ENCODE peak calls at places on chromosome 3, in eight cellular contexts. Y, A, J, B, L, H, T and N are unnamed samples.

GRCh38 chr3:195221015-195221853 is 49.7 kb downstream of the XXYLT1 start:
- DNase-seq in B (no peak), L (no peak), T (no peak), A (no peak), H (peak; percentile 88), Y (no peak), J (no peak), N (no peak)

GRCh38 chr3:25567390-25567789 is 97.3 kb downstream of the TOP2B start:
- DNase-seq in A (no peak), H (no peak), Y (no peak), L (no peak), B (no peak), J (no peak), T (no peak), N (peak; percentile 41)

GRCh38 chr3:99579246-99579645 is 59.1 kb upstream of the COL8A1 start:
- DNase-seq in J (peak; percentile 67), Y (no peak), L (no peak), B (no peak), H (no peak), T (no peak), A (no peak), N (peak; percentile 44)

GRCh38 chr3:16923112-16923511 is 38.4 kb downstream of the PLCL2 start:
- DNase-seq in T (no peak), B (no peak), J (no peak), Y (no peak), L (no peak), H (no peak), A (no peak), N (no peak)

GRCh38 chr3:157088133-157088488 is 71.8 kb downstream of the CCNL1 start:
- DNase-seq in J (no peak), T (no peak), L (no peak), A (no peak), Y (no peak), H (no peak), B (no peak), N (no peak)

GRCh38 chr3:44969170-44969569 is 6.8 kb downstream of the ZDHHC3 start:
- DNase-seq in Y (no peak), A (no peak), H (no peak), L (no peak), T (no peak), J (no peak), B (no peak), N (no peak)

GRCh38 chr3:150146891-150147761 is 176.4 kb upstream of the PFN2 start:
- DNase-seq in L (no peak), Y (peak; percentile 4), T (no peak), A (no peak), H (no peak), J (peak; percentile 97), B (no peak), N (peak; percentile 62)

GRCh38 chr3:131216801-131217200 is 164.8 kb upstream of the NUDT16 start:
- DNase-seq in L (no peak), A (no peak), B (peak; percentile 23), Y (no peak), H (no peak), J (peak; percentile 80), T (no peak), N (peak; percentile 60)

GRCh38 chr3:147120029-147120428 is 286.3 kb downstream of the ZIC4 start:
- DNase-seq in Y (no peak), L (no peak), J (peak; percentile 13), H (no peak), B (no peak), A (no peak), T (no peak), N (peak; percentile 2)

GRCh38 chr3:118987466-118987865 is 47.2 kb downstream of the IGSF11 start:
- DNase-seq in A (peak; percentile 84), J (no peak), T (no peak), H (peak; percentile 76), Y (no peak), B (no peak), L (no peak), N (no peak)

GRCh38 chr3:171652932-171653331 is 157.4 kb downstream of the PLD1 start:
- DNase-seq in H (no peak), J (no peak), T (no peak), A (no peak), L (no peak), Y (no peak), B (no peak), N (no peak)

GRCh38 chr3:35198857-35199256 is 440.5 kb upstream of the ARPP21 start:
- DNase-seq in B (no peak), J (no peak), L (no peak), H (no peak), T (no peak), Y (no peak), A (no peak), N (no peak)

GRCh38 chr3:101829066-101829830 is 20.1 kb upstream of the NFKBIZ start:
- DNase-seq in B (no peak), T (peak; percentile 20), Y (peak; percentile 58), J (peak; percentile 62), L (no peak), H (peak; percentile 82), A (peak; percentile 44), N (no peak)

GRCh38 chr3:66393486-66394260 is 107.1 kb downstream of the LRIG1 start:
- DNase-seq in T (peak; percentile 52), L (no peak), H (no peak), J (no peak), B (no peak), A (no peak), Y (peak; percentile 24), N (no peak)

GRCh38 chr3:187000711-187001151 is 70.4 kb downstream of the ST6GAL1 start:
- DNase-seq in H (no peak), Y (no peak), A (no peak), L (no peak), T (no peak), J (no peak), B (no peak), N (no peak)